ENCODE peak calls at places on chromosomes 4 and X, in seven cellular contexts. Z is T-helper 1 cell, X is AG09309, S is COR-L47, N is SJSA1, K is neural progenitor cell, Y is Kasumi-1. T is an unnamed sample.

GRCh38 chr4:73311428-73311827 is 52.8 kb upstream of the ANKRD17 start:
- DNase-seq in K (no peak), S (peak; percentile 9), N (peak; percentile 44), Y (peak; percentile 62), Z (no peak), X (peak; percentile 17), T (peak; percentile 56)

GRCh38 chr4:156255608-156256007 is 301.9 kb upstream of the CTSO start:
- DNase-seq in X (no peak), Z (no peak), S (no peak), Y (no peak), K (no peak), N (no peak), T (no peak)

GRCh38 chr4:41060352-41061318 is 153.7 kb downstream of the APBB2 start:
- DNase-seq in N (no peak), S (no peak), Y (no peak), Z (no peak), X (no peak), K (no peak), T (no peak)

GRCh38 chr4:94039226-94039625 is 168.4 kb upstream of the SMARCAD1 start:
- DNase-seq in S (no peak), Y (no peak), X (no peak), K (no peak), Z (no peak), N (no peak), T (no peak)

GRCh38 chr4:25107827-25108516 is 52.3 kb downstream of the SEPSECS start:
- DNase-seq in S (peak; percentile 41), Y (no peak), Z (no peak), X (no peak), N (no peak), K (no peak), T (peak; percentile 52)

GRCh38 chr4:2666722-2667247 is 89.4 kb downstream of the TNIP2 start:
- DNase-seq in S (no peak), K (no peak), X (no peak), Z (no peak), N (no peak), Y (no peak), T (no peak)

GRCh38 chr4:51906167-51906647 is 63.3 kb downstream of the DCUN1D4 start:
- DNase-seq in K (no peak), N (no peak), Y (peak; percentile 98), X (no peak), S (no peak), Z (no peak), T (no peak)

GRCh38 chr4:118215826-118216225 is 137.0 kb downstream of the PRSS12 start:
- DNase-seq in Z (no peak), K (no peak), S (no peak), Y (no peak), X (no peak), N (no peak), T (no peak)

GRCh38 chr4:114108869-114109268 is 129.4 kb upstream of the ARSJ start:
- DNase-seq in X (no peak), N (peak; percentile 26), Z (no peak), Y (no peak), K (no peak), S (no peak), T (no peak)

GRCh38 chrX:130413415-130413814 is 11.6 kb downstream of the RBMX2 start:
- DNase-seq in K (no peak), S (no peak), N (no peak), X (no peak), Y (peak; percentile 26), Z (no peak), T (no peak)

GRCh38 chrX:74536142-74537010 is 78.0 kb downstream of the RLIM start:
- DNase-seq in X (no peak), K (peak; percentile 64), S (peak; percentile 78), Y (peak; percentile 66), N (peak; percentile 93), Z (peak; percentile 12), T (peak; percentile 66)

GRCh38 chr4:143183513-143184216 is 1.1 kb upstream of the USP38 start:
- DNase-seq in Y (peak; percentile 76), X (no peak), K (no peak), Z (no peak), S (no peak), N (no peak), T (no peak)

GRCh38 chrX:55710701-55711100 is 6.8 kb upstream of the RRAGB start:
- DNase-seq in Z (no peak), K (no peak), S (no peak), X (peak; percentile 17), N (peak; percentile 54), Y (no peak), T (no peak)

GRCh38 chrX:39813631-39814246 is 284.0 kb downstream of the BCOR start:
- DNase-seq in X (no peak), K (no peak), Z (no peak), S (no peak), Y (no peak), N (no peak), T (peak; percentile 62)

GRCh38 chr4:137393043-137393442 is 139.3 kb downstream of the PCDH18 start:
- DNase-seq in N (no peak), K (peak; percentile 60), Z (no peak), X (no peak), S (peak; percentile 72), Y (no peak), T (peak; percentile 12)

GRCh38 chr4:41540687-41541086 is 2.7 kb downstream of the LIMCH1 start:
- DNase-seq in K (no peak), N (no peak), S (no peak), Y (no peak), Z (no peak), X (no peak), T (no peak)

GRCh38 chrX:115372026-115372610 is 82.6 kb downstream of the LUZP4 start:
- DNase-seq in K (peak; percentile 50), N (peak; percentile 67), Y (no peak), Z (no peak), S (no peak), X (no peak), T (no peak)

GRCh38 chrX:8233091-8233490 is 62.0 kb upstream of the VCX2 start:
- DNase-seq in N (no peak), X (no peak), Z (no peak), Y (no peak), K (no peak), S (no peak), T (no peak)

GRCh38 chr4:139559095-139559490 is 3.1 kb upstream of the SETD7 start:
- DNase-seq in Y (no peak), K (no peak), X (no peak), N (no peak), Z (no peak), S (no peak), T (no peak)

GRCh38 chrX:13069771-13070410 is 25.5 kb upstream of the FAM9C start:
- DNase-seq in Z (no peak), K (no peak), N (no peak), X (no peak), S (peak; percentile 7), Y (no peak), T (no peak)

GRCh38 chr4:152255437-152255836 is 280.5 kb downstream of the FBXW7 start:
- DNase-seq in Z (no peak), K (no peak), N (peak; percentile 6), S (peak; percentile 32), X (no peak), Y (peak; percentile 65), T (peak; percentile 81)

GRCh38 chrX:38282044-38282443 is 45.3 kb downstream of the RPGR start:
- DNase-seq in S (no peak), Z (no peak), K (peak; percentile 28), Y (peak; percentile 1), N (no peak), X (no peak), T (no peak)

GRCh38 chr4:19850909-19851308 is 400.8 kb upstream of the SLIT2 start:
- DNase-seq in Z (no peak), Y (no peak), K (no peak), X (peak; percentile 71), N (peak; percentile 34), S (no peak), T (no peak)

GRCh38 chr4:147737623-147738022 is 5.7 kb downstream of the ARHGAP10 start:
- DNase-seq in X (no peak), Y (no peak), Z (no peak), K (peak; percentile 82), S (peak; percentile 14), N (peak; percentile 69), T (no peak)

GRCh38 chrX:96683997-96684338 is 674 bp upstream of the DIAPH2 start:
- DNase-seq in Z (no peak), N (peak; percentile 0), S (no peak), Y (no peak), K (peak; percentile 45), X (no peak), T (no peak)

GRCh38 chr4:165928601-165929000 is 55.6 kb downstream of the TLL1 start:
- DNase-seq in K (no peak), X (no peak), Z (no peak), Y (no peak), N (no peak), S (no peak), T (no peak)

GRCh38 chrX:15050395-15050794 is 177.2 kb downstream of the MOSPD2 start:
- DNase-seq in K (no peak), X (no peak), Y (no peak), S (no peak), Z (no peak), N (no peak), T (no peak)

GRCh38 chr4:47577779-47578553 is 92.9 kb downstream of the ATP10D start:
- DNase-seq in N (no peak), Z (no peak), Y (no peak), S (no peak), X (no peak), K (no peak), T (no peak)

GRCh38 chr4:41296995-41297394 is 40.3 kb downstream of the UCHL1 start:
- DNase-seq in X (no peak), K (no peak), Y (no peak), N (no peak), Z (no peak), S (no peak), T (no peak)